ENCODE peak calls at places on chromosomes 5 and 9, in seven cellular contexts. One of them, this sample, is unnamed.

GRCh38 chr9:83405674-83406255 is 132.4 kb downstream of the FRMD3 start:
- DNase-seq in left lung: no peak
- DNase-seq in ovary: no peak
- DNase-seq in gastrocnemius medialis: no peak
- DNase-seq in pancreas: no peak
- DNase-seq in PC-9: no peak
- DNase-seq in HCT116: no peak
- DNase-seq in this sample: no peak

GRCh38 chr9:21761309-21761901 is 41.0 kb upstream of the MTAP start:
- DNase-seq in left lung: no peak
- DNase-seq in ovary: no peak
- DNase-seq in gastrocnemius medialis: no peak
- DNase-seq in pancreas: no peak
- DNase-seq in PC-9: no peak
- DNase-seq in HCT116: no peak
- DNase-seq in this sample: no peak

GRCh38 chr5:159746707-159747106 is 169.6 kb upstream of the ADRA1B start:
- DNase-seq in left lung: no peak
- DNase-seq in ovary: no peak
- DNase-seq in gastrocnemius medialis: no peak
- DNase-seq in pancreas: no peak
- DNase-seq in PC-9: no peak
- DNase-seq in HCT116: no peak
- DNase-seq in this sample: no peak

GRCh38 chr9:1173211-1173610 is 123.1 kb downstream of the DMRT2 start:
- DNase-seq in left lung: no peak
- DNase-seq in ovary: no peak
- DNase-seq in gastrocnemius medialis: no peak
- DNase-seq in pancreas: no peak
- DNase-seq in PC-9: no peak
- DNase-seq in HCT116: no peak
- DNase-seq in this sample: no peak

GRCh38 chr9:135746565-135746964 is 44.6 kb downstream of the KCNT1 start:
- DNase-seq in left lung: no peak
- DNase-seq in ovary: no peak
- DNase-seq in gastrocnemius medialis: no peak
- DNase-seq in pancreas: no peak
- DNase-seq in PC-9: no peak
- DNase-seq in HCT116: no peak
- DNase-seq in this sample: no peak

GRCh38 chr5:34869256-34869655 is 30.3 kb downstream of the TTC23L start:
- DNase-seq in left lung: no peak
- DNase-seq in ovary: no peak
- DNase-seq in gastrocnemius medialis: no peak
- DNase-seq in pancreas: no peak
- DNase-seq in PC-9: no peak
- DNase-seq in HCT116: no peak
- DNase-seq in this sample: no peak

GRCh38 chr5:31630931-31631330 is 8.0 kb upstream of the PDZD2 start:
- DNase-seq in left lung: no peak
- DNase-seq in ovary: no peak
- DNase-seq in gastrocnemius medialis: no peak
- DNase-seq in pancreas: no peak
- DNase-seq in PC-9: no peak
- DNase-seq in HCT116: no peak
- DNase-seq in this sample: no peak

GRCh38 chr9:92612292-92612691 is 57.6 kb downstream of the IPPK start:
- DNase-seq in left lung: no peak
- DNase-seq in ovary: no peak
- DNase-seq in gastrocnemius medialis: no peak
- DNase-seq in pancreas: no peak
- DNase-seq in PC-9: no peak
- DNase-seq in HCT116: no peak
- DNase-seq in this sample: no peak

GRCh38 chr5:147287181-147287580 is 52.4 kb downstream of the STK32A start:
- DNase-seq in left lung: no peak
- DNase-seq in ovary: no peak
- DNase-seq in gastrocnemius medialis: no peak
- DNase-seq in pancreas: no peak
- DNase-seq in PC-9: no peak
- DNase-seq in HCT116: no peak
- DNase-seq in this sample: no peak

GRCh38 chr9:97299809-97300414 is 7.5 kb upstream of the CCDC180 start:
- DNase-seq in left lung: no peak
- DNase-seq in ovary: no peak
- DNase-seq in gastrocnemius medialis: no peak
- DNase-seq in pancreas: no peak
- DNase-seq in PC-9: no peak
- DNase-seq in HCT116: no peak
- DNase-seq in this sample: no peak

GRCh38 chr5:150511641-150512367 is 3.9 kb downstream of the NDST1 start:
- DNase-seq in left lung: no peak
- DNase-seq in ovary: no peak
- DNase-seq in gastrocnemius medialis: no peak
- DNase-seq in pancreas: no peak
- DNase-seq in PC-9: peak; percentile 90
- DNase-seq in HCT116: no peak
- DNase-seq in this sample: no peak

GRCh38 chr5:60517094-60517694 is 182.8 kb downstream of the DEPDC1B start:
- DNase-seq in left lung: peak; percentile 52
- DNase-seq in ovary: no peak
- DNase-seq in gastrocnemius medialis: no peak
- DNase-seq in pancreas: no peak
- DNase-seq in PC-9: no peak
- DNase-seq in HCT116: no peak
- DNase-seq in this sample: no peak

DNA sequence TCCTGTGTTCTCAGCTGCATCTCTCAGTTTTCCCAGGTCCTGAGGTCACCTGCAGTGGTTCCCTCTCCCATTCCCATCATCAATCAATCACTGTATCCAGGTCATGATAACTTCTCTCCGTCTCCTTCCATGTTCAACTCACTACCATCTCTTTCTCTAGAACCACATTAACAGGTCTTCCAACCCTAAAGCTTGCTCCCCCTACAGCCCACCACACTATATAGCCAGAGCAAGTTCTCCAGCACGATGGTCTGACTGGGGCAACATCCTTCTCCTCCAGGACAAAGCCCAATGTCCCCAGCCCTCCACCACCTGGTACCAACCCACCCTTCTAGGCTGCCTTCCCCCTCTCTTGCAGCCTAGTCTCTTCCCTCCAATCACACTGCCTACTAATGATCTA is 241.6 kb downstream of the CDK5RAP2 start:
- DNase-seq in left lung: no peak
- DNase-seq in ovary: no peak
- DNase-seq in gastrocnemius medialis: no peak
- DNase-seq in pancreas: no peak
- DNase-seq in PC-9: no peak
- DNase-seq in HCT116: no peak
- DNase-seq in this sample: no peak
- TF ChIP-seq CTCF in left lung: no peak
- TF ChIP-seq CTCF in ovary: no peak
- TF ChIP-seq CTCF in gastrocnemius medialis: no peak
- TF ChIP-seq CTCF in pancreas: no peak
- TF ChIP-seq CTCF in PC-9: no peak
- TF ChIP-seq CTCF in HCT116: no peak
- TF ChIP-seq CTCF in this sample: no peak

DNA sequence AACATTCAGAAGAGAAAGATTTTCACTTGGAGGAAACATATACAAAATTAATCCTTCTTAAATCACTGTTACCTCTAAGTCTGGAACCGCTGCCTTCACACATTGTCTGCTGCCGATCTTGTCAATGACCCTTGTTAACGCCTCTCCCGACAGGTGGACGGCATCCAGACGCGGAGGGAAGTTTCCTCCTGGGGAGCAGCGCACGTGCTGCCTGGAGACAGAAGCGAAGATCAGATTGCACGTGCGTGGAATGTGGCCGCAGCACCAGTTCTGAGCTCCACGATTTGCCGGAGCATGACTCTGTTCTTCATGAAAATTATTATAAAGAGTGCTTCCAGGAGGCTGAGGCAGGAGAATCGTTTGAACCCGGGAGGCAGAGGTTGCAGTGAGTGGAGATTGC is 183.6 kb upstream of the IRX4 start:
- DNase-seq in left lung: no peak
- DNase-seq in ovary: no peak
- DNase-seq in gastrocnemius medialis: no peak
- DNase-seq in pancreas: no peak
- DNase-seq in PC-9: no peak
- DNase-seq in HCT116: no peak
- DNase-seq in this sample: no peak
- H3K27ac ChIP-seq in left lung: no peak overlapping the region
- H3K27ac ChIP-seq in ovary: no peak overlapping the region
- H3K27ac ChIP-seq in gastrocnemius medialis: no peak overlapping the region
- H3K27ac ChIP-seq in pancreas: no peak overlapping the region
- H3K27ac ChIP-seq in PC-9: no peak overlapping the region
- H3K27ac ChIP-seq in HCT116: no peak overlapping the region
- H3K27ac ChIP-seq in this sample: no peak overlapping the region

GRCh38 chr9:16871358-16872151 is 1.1 kb upstream of the BNC2 start:
- DNase-seq in left lung: peak; percentile 88
- DNase-seq in ovary: peak; percentile 55
- DNase-seq in gastrocnemius medialis: no peak
- DNase-seq in pancreas: peak; percentile 68
- DNase-seq in PC-9: peak; percentile 19
- DNase-seq in HCT116: no peak
- DNase-seq in this sample: no peak
- H3K27me3 ChIP-seq in left lung: no peaks in the 10 kb centered on the region
- H3K27me3 ChIP-seq in ovary: no peaks in the 10 kb centered on the region
- H3K27me3 ChIP-seq in gastrocnemius medialis: no peaks in the 10 kb centered on the region
- H3K27me3 ChIP-seq in pancreas: no peaks in the 10 kb centered on the region
- H3K27me3 ChIP-seq in PC-9: no peaks in the 10 kb centered on the region
- H3K27me3 ChIP-seq in HCT116: no peaks in the 10 kb centered on the region
- H3K27me3 ChIP-seq in this sample: peaks cover 30% of the 10 kb centered on the region

DNA sequence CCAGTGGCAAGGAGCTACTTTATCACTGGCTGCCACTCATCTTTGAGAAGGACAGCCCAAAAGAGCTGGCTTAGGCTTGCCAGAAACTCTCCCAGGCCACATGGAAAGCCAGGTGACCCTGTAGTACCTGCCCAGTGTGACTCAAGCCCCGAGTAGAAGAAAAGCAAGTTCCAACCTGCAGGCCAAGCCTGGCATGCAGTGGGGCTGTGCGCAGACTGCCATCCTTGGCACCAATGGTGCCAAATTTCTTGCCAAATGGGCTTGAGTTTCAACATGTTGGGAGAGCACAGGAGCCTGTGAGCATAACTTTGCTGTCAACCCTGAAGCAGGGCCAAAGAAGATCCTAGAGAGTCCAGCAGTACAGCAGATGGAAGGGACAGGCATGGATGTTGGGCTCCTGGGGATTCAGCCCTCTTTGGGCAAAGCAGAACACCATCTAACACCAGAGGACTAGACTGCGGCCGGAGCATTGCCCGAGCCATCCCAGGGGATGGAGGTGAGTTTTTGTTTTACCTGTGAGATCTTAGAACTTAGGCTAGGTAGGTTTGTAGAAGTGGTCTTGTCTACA is 27.3 kb upstream of the SHB start:
- DNase-seq in left lung: no peak
- DNase-seq in ovary: no peak
- DNase-seq in gastrocnemius medialis: peak; percentile 70
- DNase-seq in pancreas: no peak
- DNase-seq in PC-9: peak; percentile 27
- DNase-seq in HCT116: no peak
- DNase-seq in this sample: no peak
- TF ChIP-seq CTCF in left lung: no peak
- TF ChIP-seq CTCF in ovary: no peak
- TF ChIP-seq CTCF in gastrocnemius medialis: no peak
- TF ChIP-seq CTCF in pancreas: no peak
- TF ChIP-seq CTCF in PC-9: no peak
- TF ChIP-seq CTCF in HCT116: no peak
- TF ChIP-seq CTCF in this sample: no peak

GRCh38 chr9:133685653-133686504 is 49.7 kb downstream of the DBH start:
- DNase-seq in left lung: peak; percentile 47
- DNase-seq in ovary: no peak
- DNase-seq in gastrocnemius medialis: no peak
- DNase-seq in pancreas: no peak
- DNase-seq in PC-9: no peak
- DNase-seq in HCT116: no peak
- DNase-seq in this sample: no peak
- H3K27ac ChIP-seq in left lung: no peak overlapping the region
- H3K27ac ChIP-seq in ovary: no peak overlapping the region
- H3K27ac ChIP-seq in gastrocnemius medialis: no peak overlapping the region
- H3K27ac ChIP-seq in pancreas: no peak overlapping the region
- H3K27ac ChIP-seq in PC-9: no peak overlapping the region
- H3K27ac ChIP-seq in HCT116: no peak overlapping the region
- H3K27ac ChIP-seq in this sample: peak overlapping the region; percentile 96

DNA sequence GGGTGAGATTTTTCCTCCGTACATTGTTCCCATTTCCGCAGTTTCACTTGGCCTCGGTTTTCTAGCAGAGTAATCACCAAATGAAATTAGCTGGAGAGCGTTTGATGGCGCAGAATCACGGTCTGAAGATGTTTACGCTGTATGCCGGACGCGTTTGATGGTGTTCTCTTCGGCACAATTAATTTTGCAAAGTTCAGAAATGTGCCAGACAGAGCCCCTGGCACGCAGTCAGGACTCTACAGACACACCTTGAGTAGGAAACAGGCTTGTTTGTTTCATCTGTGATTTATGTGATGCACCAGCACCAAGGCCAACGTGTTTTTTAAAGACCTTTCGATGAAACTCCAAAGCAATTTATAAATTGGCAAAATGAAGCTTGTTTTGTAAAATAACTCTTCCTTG is 864 bp upstream of the LIFR start:
- DNase-seq in left lung: no peak
- DNase-seq in ovary: no peak
- DNase-seq in gastrocnemius medialis: no peak
- DNase-seq in pancreas: no peak
- DNase-seq in PC-9: no peak
- DNase-seq in HCT116: no peak
- DNase-seq in this sample: no peak
- H3K27me3 ChIP-seq in left lung: no peaks in the 10 kb centered on the region
- H3K27me3 ChIP-seq in ovary: no peaks in the 10 kb centered on the region
- H3K27me3 ChIP-seq in gastrocnemius medialis: no peaks in the 10 kb centered on the region
- H3K27me3 ChIP-seq in pancreas: no peaks in the 10 kb centered on the region
- H3K27me3 ChIP-seq in PC-9: peaks cover 15% of the 10 kb centered on the region
- H3K27me3 ChIP-seq in HCT116: no peaks in the 10 kb centered on the region
- H3K27me3 ChIP-seq in this sample: peaks cover 60% of the 10 kb centered on the region

This sample was measured in CD4-positive, alpha-beta T cell.